ENCODE peak calls at places on chromosomes 7 and 10, in five cellular contexts. One of them, this sample, is unnamed.

GRCh38 chr7:12212051-12212485 is 974 bp downstream of the TMEM106B start:
- DNase-seq in A549: no peak
- DNase-seq in psoas muscle: no peak
- DNase-seq in GM12878: no peak
- DNase-seq in gastrocnemius medialis: no peak
- DNase-seq in this sample: no peak

GRCh38 chr7:134331393-134331792 is 14.7 kb upstream of the SLC35B4 start:
- DNase-seq in A549: no peak
- DNase-seq in psoas muscle: no peak
- DNase-seq in GM12878: no peak
- DNase-seq in gastrocnemius medialis: no peak
- DNase-seq in this sample: no peak

GRCh38 chr10:69644658-69645295 is 14.7 kb downstream of the FAM241B start:
- DNase-seq in A549: peak
- DNase-seq in psoas muscle: peak
- DNase-seq in GM12878: no peak
- DNase-seq in gastrocnemius medialis: peak
- DNase-seq in this sample: peak

GRCh38 chr10:22252286-22252800 is 34.5 kb upstream of the EBLN1 start:
- DNase-seq in A549: no peak
- DNase-seq in psoas muscle: peak
- DNase-seq in GM12878: no peak
- DNase-seq in gastrocnemius medialis: peak
- DNase-seq in this sample: no peak

GRCh38 chr7:67377939-67378862 is 381.6 kb downstream of the TYW1 start:
- DNase-seq in A549: peak
- DNase-seq in psoas muscle: peak
- DNase-seq in GM12878: no peak
- DNase-seq in gastrocnemius medialis: peak
- DNase-seq in this sample: peak

GRCh38 chr7:18529213-18529612 is 33.7 kb downstream of the HDAC9 start:
- DNase-seq in A549: no peak
- DNase-seq in psoas muscle: no peak
- DNase-seq in GM12878: no peak
- DNase-seq in gastrocnemius medialis: no peak
- DNase-seq in this sample: no peak

GRCh38 chr10:6406220-6407033 is 173.6 kb downstream of the PRKCQ start:
- DNase-seq in A549: peak
- DNase-seq in psoas muscle: no peak
- DNase-seq in GM12878: no peak
- DNase-seq in gastrocnemius medialis: no peak
- DNase-seq in this sample: no peak

GRCh38 chr10:21169271-21169670 is 272.2 kb upstream of the NEBL start:
- DNase-seq in A549: no peak
- DNase-seq in psoas muscle: no peak
- DNase-seq in GM12878: no peak
- DNase-seq in gastrocnemius medialis: no peak
- DNase-seq in this sample: no peak

GRCh38 chr7:150322114-150322832 is 882 bp upstream of the LRRC61 start:
- DNase-seq in A549: no peak
- DNase-seq in psoas muscle: no peak
- DNase-seq in GM12878: no peak
- DNase-seq in gastrocnemius medialis: no peak
- DNase-seq in this sample: no peak

GRCh38 chr7:123624527-123625183 is 23.0 kb downstream of the ASB15 start:
- DNase-seq in A549: peak
- DNase-seq in psoas muscle: no peak
- DNase-seq in GM12878: peak
- DNase-seq in gastrocnemius medialis: peak
- DNase-seq in this sample: no peak

GRCh38 chr10:133422223-133422820 is 2.1 kb downstream of the SPRN start:
- DNase-seq in A549: no peak
- DNase-seq in psoas muscle: no peak
- DNase-seq in GM12878: no peak
- DNase-seq in gastrocnemius medialis: no peak
- DNase-seq in this sample: no peak

GRCh38 chr10:22913474-22914092 is 14.3 kb upstream of the ARMC3 start:
- DNase-seq in A549: no peak
- DNase-seq in psoas muscle: no peak
- DNase-seq in GM12878: no peak
- DNase-seq in gastrocnemius medialis: no peak
- DNase-seq in this sample: no peak

GRCh38 chr7:148478551-148478950 is 112.0 kb upstream of the C7orf33 start:
- DNase-seq in A549: no peak
- DNase-seq in psoas muscle: no peak
- DNase-seq in GM12878: no peak
- DNase-seq in gastrocnemius medialis: no peak
- DNase-seq in this sample: no peak

GRCh38 chr7:69115788-69116187 is 482.5 kb upstream of the AUTS2 start:
- DNase-seq in A549: no peak
- DNase-seq in psoas muscle: no peak
- DNase-seq in GM12878: no peak
- DNase-seq in gastrocnemius medialis: no peak
- DNase-seq in this sample: peak

GRCh38 chr10:63553031-63553430 is 31.8 kb downstream of the REEP3 start:
- DNase-seq in A549: no peak
- DNase-seq in psoas muscle: no peak
- DNase-seq in GM12878: no peak
- DNase-seq in gastrocnemius medialis: no peak
- DNase-seq in this sample: peak

GRCh38 chr7:125218076-125218475 is 288.5 kb upstream of the POT1 start:
- DNase-seq in A549: no peak
- DNase-seq in psoas muscle: no peak
- DNase-seq in GM12878: no peak
- DNase-seq in gastrocnemius medialis: no peak
- DNase-seq in this sample: no peak

GRCh38 chr7:122082670-122083069 is 61.4 kb downstream of the AASS start:
- DNase-seq in A549: no peak
- DNase-seq in psoas muscle: no peak
- DNase-seq in GM12878: no peak
- DNase-seq in gastrocnemius medialis: no peak
- DNase-seq in this sample: no peak

GRCh38 chr7:50793115-50793946 is 10.6 kb upstream of the GRB10 start:
- DNase-seq in A549: peak
- DNase-seq in psoas muscle: peak
- DNase-seq in GM12878: no peak
- DNase-seq in gastrocnemius medialis: peak
- DNase-seq in this sample: no peak

GRCh38 chr7:13981070-13981469 is 8.4 kb downstream of the ETV1 start:
- DNase-seq in A549: peak
- DNase-seq in psoas muscle: no peak
- DNase-seq in GM12878: no peak
- DNase-seq in gastrocnemius medialis: peak
- DNase-seq in this sample: peak

GRCh38 chr7:31890198-31890597 is 180.0 kb downstream of the PDE1C start:
- DNase-seq in A549: no peak
- DNase-seq in psoas muscle: no peak
- DNase-seq in GM12878: peak
- DNase-seq in gastrocnemius medialis: peak
- DNase-seq in this sample: no peak

GRCh38 chr10:114380060-114380459 is 24.2 kb downstream of the AFAP1L2 start:
- DNase-seq in A549: no peak
- DNase-seq in psoas muscle: no peak
- DNase-seq in GM12878: no peak
- DNase-seq in gastrocnemius medialis: no peak
- DNase-seq in this sample: no peak

GRCh38 chr10:44243851-44244502 is 140.9 kb downstream of the CXCL12 start:
- DNase-seq in A549: no peak
- DNase-seq in psoas muscle: no peak
- DNase-seq in GM12878: no peak
- DNase-seq in gastrocnemius medialis: no peak
- DNase-seq in this sample: no peak

GRCh38 chr10:104424719-104425118 is 71.1 kb downstream of the CFAP58 start:
- DNase-seq in A549: no peak
- DNase-seq in psoas muscle: no peak
- DNase-seq in GM12878: peak
- DNase-seq in gastrocnemius medialis: no peak
- DNase-seq in this sample: no peak

GRCh38 chr7:1484569-1484968 is 19.6 kb downstream of the INTS1 start:
- DNase-seq in A549: no peak
- DNase-seq in psoas muscle: no peak
- DNase-seq in GM12878: no peak
- DNase-seq in gastrocnemius medialis: no peak
- DNase-seq in this sample: no peak

GRCh38 chr10:102196893-102197292 is 29.2 kb upstream of the ELOVL3 start:
- DNase-seq in A549: no peak
- DNase-seq in psoas muscle: no peak
- DNase-seq in GM12878: no peak
- DNase-seq in gastrocnemius medialis: no peak
- DNase-seq in this sample: no peak

GRCh38 chr10:29554660-29555059 is 80.1 kb downstream of the SVIL start:
- DNase-seq in A549: no peak
- DNase-seq in psoas muscle: no peak
- DNase-seq in GM12878: no peak
- DNase-seq in gastrocnemius medialis: peak
- DNase-seq in this sample: no peak

GRCh38 chr10:26627320-26627719 is 70.2 kb upstream of the PDSS1 start:
- DNase-seq in A549: peak
- DNase-seq in psoas muscle: no peak
- DNase-seq in GM12878: no peak
- DNase-seq in gastrocnemius medialis: no peak
- DNase-seq in this sample: no peak

GRCh38 chr10:6542999-6543430 is 37.1 kb downstream of the PRKCQ start:
- DNase-seq in A549: no peak
- DNase-seq in psoas muscle: no peak
- DNase-seq in GM12878: no peak
- DNase-seq in gastrocnemius medialis: no peak
- DNase-seq in this sample: no peak

GRCh38 chr10:78755075-78755695 is 313.6 kb upstream of the ZMIZ1 start:
- DNase-seq in A549: no peak
- DNase-seq in psoas muscle: no peak
- DNase-seq in GM12878: no peak
- DNase-seq in gastrocnemius medialis: no peak
- DNase-seq in this sample: no peak

GRCh38 chr7:67878808-67879207 is 882.2 kb downstream of the TYW1 start:
- DNase-seq in A549: no peak
- DNase-seq in psoas muscle: no peak
- DNase-seq in GM12878: no peak
- DNase-seq in gastrocnemius medialis: no peak
- DNase-seq in this sample: no peak

DNA sequence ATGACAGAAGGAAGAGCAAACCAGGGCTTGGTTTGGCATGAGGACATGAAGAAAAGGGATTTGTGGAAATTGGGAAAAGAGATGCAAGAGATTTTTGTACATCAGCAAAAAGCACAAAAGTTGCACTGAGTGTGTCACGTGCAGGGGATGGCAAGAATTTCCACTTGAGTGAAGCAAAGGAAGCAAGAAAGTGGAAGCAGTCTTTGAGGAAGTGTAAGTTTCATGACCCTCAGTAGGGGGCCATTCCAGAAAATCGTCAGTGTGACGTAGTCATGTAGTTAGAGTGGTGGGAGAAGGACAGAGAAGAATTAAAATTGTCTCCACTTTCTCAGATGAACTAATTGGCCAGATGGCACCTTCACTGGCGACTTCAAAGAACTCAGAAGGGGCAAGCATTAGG is 123.3 kb upstream of the FZD1 start:
- DNase-seq in A549: no peak
- DNase-seq in psoas muscle: no peak
- DNase-seq in GM12878: no peak
- DNase-seq in gastrocnemius medialis: peak
- DNase-seq in this sample: no peak
- H3K4me3 ChIP-seq in A549: no peak
- H3K4me3 ChIP-seq in psoas muscle: no peak
- H3K4me3 ChIP-seq in GM12878: no peak
- H3K4me3 ChIP-seq in gastrocnemius medialis: no peak
- H3K4me3 ChIP-seq in this sample: no peak

GRCh38 chr7:113197274-113197673 is 78.9 kb upstream of the SMIM30 start:
- DNase-seq in A549: no peak
- DNase-seq in psoas muscle: no peak
- DNase-seq in GM12878: no peak
- DNase-seq in gastrocnemius medialis: no peak
- DNase-seq in this sample: peak
- H3K4me3 ChIP-seq in A549: no peak
- H3K4me3 ChIP-seq in psoas muscle: no peak
- H3K4me3 ChIP-seq in GM12878: no peak
- H3K4me3 ChIP-seq in gastrocnemius medialis: no peak
- H3K4me3 ChIP-seq in this sample: no peak

GRCh38 chr7:155461631-155462030 is 3.7 kb downstream of the EN2 start:
- DNase-seq in A549: no peak
- DNase-seq in psoas muscle: no peak
- DNase-seq in GM12878: no peak
- DNase-seq in gastrocnemius medialis: no peak
- DNase-seq in this sample: no peak
- H3K4me3 ChIP-seq in A549: no peak
- H3K4me3 ChIP-seq in psoas muscle: no peak
- H3K4me3 ChIP-seq in GM12878: no peak
- H3K4me3 ChIP-seq in gastrocnemius medialis: no peak
- H3K4me3 ChIP-seq in this sample: no peak

GRCh38 chr7:47570649-47571050 is 11.3 kb downstream of the TNS3 start:
- DNase-seq in A549: no peak
- DNase-seq in psoas muscle: peak
- DNase-seq in GM12878: no peak
- DNase-seq in gastrocnemius medialis: peak
- DNase-seq in this sample: peak

GRCh38 chr7:47572101-47572460 is 9.8 kb downstream of the TNS3 start:
- DNase-seq in A549: no peak
- DNase-seq in psoas muscle: no peak
- DNase-seq in GM12878: no peak
- DNase-seq in gastrocnemius medialis: no peak
- DNase-seq in this sample: no peak

GRCh38 chr7:47573758-47574472 is 8.0 kb downstream of the TNS3 start:
- DNase-seq in A549: no peak
- DNase-seq in psoas muscle: no peak
- DNase-seq in GM12878: no peak
- DNase-seq in gastrocnemius medialis: no peak
- DNase-seq in this sample: no peak

GRCh38 chr7:47572939-47573757 is 8.8 kb downstream of the TNS3 start:
- DNase-seq in A549: no peak
- DNase-seq in psoas muscle: no peak
- DNase-seq in GM12878: no peak
- DNase-seq in gastrocnemius medialis: no peak
- DNase-seq in this sample: no peak

GRCh38 chr7:47571355-47572100 is 10.4 kb downstream of the TNS3 start:
- DNase-seq in A549: no peak
- DNase-seq in psoas muscle: peak
- DNase-seq in GM12878: no peak
- DNase-seq in gastrocnemius medialis: peak
- DNase-seq in this sample: peak
- H3K4me3 ChIP-seq in A549: peak
- H3K4me3 ChIP-seq in psoas muscle: peak
- H3K4me3 ChIP-seq in GM12878: no peak
- H3K4me3 ChIP-seq in gastrocnemius medialis: peak
- H3K4me3 ChIP-seq in this sample: no peak

DNA sequence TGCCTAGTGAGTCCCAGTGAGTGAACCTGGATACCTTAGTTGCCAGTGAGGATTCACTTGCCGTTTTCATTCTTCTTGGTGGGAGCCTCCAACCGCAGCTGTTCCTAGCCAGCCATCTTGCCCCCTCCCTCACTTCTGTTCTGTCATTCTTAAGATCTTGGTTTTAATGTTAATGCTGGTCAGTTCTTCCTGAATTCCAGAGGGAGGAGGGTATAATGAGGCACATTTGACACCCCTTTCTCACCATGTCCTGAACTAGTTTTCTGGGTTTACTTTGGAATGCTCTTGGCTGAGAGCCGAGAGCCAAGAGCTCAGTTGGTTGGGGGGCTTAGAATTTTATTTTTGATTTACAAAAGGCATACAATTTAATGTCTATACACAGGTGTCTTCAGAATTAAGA is 78.5 kb upstream of the ADCY1 start:
- DNase-seq in A549: no peak
- DNase-seq in psoas muscle: no peak
- DNase-seq in GM12878: no peak
- DNase-seq in gastrocnemius medialis: no peak
- DNase-seq in this sample: no peak
- H3K4me3 ChIP-seq in A549: no peak
- H3K4me3 ChIP-seq in psoas muscle: no peak
- H3K4me3 ChIP-seq in GM12878: no peak
- H3K4me3 ChIP-seq in gastrocnemius medialis: no peak
- H3K4me3 ChIP-seq in this sample: no peak

This sample was measured in retinal pigment epithelial cell.